ENCODE peak calls at places on chromosomes 13 and 19, in seven cellular contexts. I is NCI-H1417; C is ACHN; M is stromal cell of bone marrow; L is ELR; N is CD4-positive, alpha-beta T cell; Q is ureter. P is an unnamed sample.

GRCh38 chr19:53518061-53518460 is 19.9 kb upstream of the ZNF331 start:
- DNase-seq in C (no peak), L (no peak), Q (no peak), N (no peak), M (no peak), I (no peak), P (no peak)

GRCh38 chr19:9565900-9566705 is 18.2 kb downstream of the ZNF121 start:
- DNase-seq in L (peak), C (peak), M (no peak), Q (no peak), I (no peak), N (no peak), P (peak)

GRCh38 chr13:38888309-38888708 is 102.3 kb downstream of the STOML3 start:
- DNase-seq in C (peak), Q (no peak), M (peak), L (peak), N (no peak), I (no peak), P (no peak)

GRCh38 chr13:46389985-46390384 is 2.9 kb upstream of the RUBCNL start:
- DNase-seq in N (no peak), M (no peak), C (no peak), L (no peak), Q (no peak), I (no peak), P (no peak)

GRCh38 chr19:15321739-15322138 is 10.6 kb downstream of the BRD4 start:
- DNase-seq in L (no peak), C (no peak), N (no peak), M (no peak), Q (no peak), I (no peak), P (no peak)

GRCh38 chr19:21789761-21790160 is 22.4 kb upstream of the ZNF100 start:
- DNase-seq in L (no peak), I (no peak), M (no peak), N (no peak), Q (no peak), C (no peak), P (no peak)

GRCh38 chr19:31257426-31258130 is 91.7 kb downstream of the TSHZ3 start:
- DNase-seq in I (no peak), L (no peak), C (no peak), N (no peak), Q (peak), M (no peak), P (no peak)

GRCh38 chr19:42601811-42602443 is 7.2 kb upstream of the CEACAM8 start:
- DNase-seq in Q (no peak), N (no peak), I (no peak), L (peak), C (peak), M (peak), P (no peak)

GRCh38 chr13:25300861-25301346 is 521 bp upstream of the NUP58 start:
- DNase-seq in Q (peak), M (no peak), L (no peak), I (no peak), C (no peak), N (no peak), P (no peak)

GRCh38 chr19:46813570-46814358 is 25.4 kb upstream of the SLC1A5 start:
- DNase-seq in M (no peak), N (no peak), C (no peak), L (no peak), Q (peak), I (peak), P (peak)

GRCh38 chr19:31518216-31518615 is 169.0 kb upstream of the TSHZ3 start:
- DNase-seq in C (no peak), M (no peak), L (no peak), Q (no peak), N (no peak), I (no peak), P (no peak)

GRCh38 chr13:46896346-46897138 is at the start of gene HTR2A:
- DNase-seq in I (no peak), C (peak), L (peak), M (no peak), N (no peak), Q (no peak), P (peak)

GRCh38 chr13:53191091-53191490 is 162.5 kb downstream of the OLFM4 start:
- DNase-seq in I (no peak), M (peak), N (no peak), L (peak), Q (no peak), C (peak), P (no peak)

GRCh38 chr13:74868044-74868443 is 613.9 kb downstream of the TBC1D4 start:
- DNase-seq in I (no peak), Q (no peak), L (peak), M (no peak), N (no peak), C (no peak), P (no peak)

GRCh38 chr13:68897331-68897730 is 1210.3 kb upstream of the ATXN8OS start:
- DNase-seq in I (no peak), C (no peak), M (no peak), L (no peak), N (no peak), Q (no peak), P (no peak)

GRCh38 chr19:19261350-19262189 is 11.5 kb downstream of the TM6SF2 start:
- DNase-seq in L (no peak), I (peak), M (no peak), Q (no peak), N (no peak), C (no peak), P (no peak)

GRCh38 chr13:76991432-76991795 is 467 bp upstream of the CLN5 start:
- DNase-seq in C (no peak), M (no peak), Q (peak), N (peak), L (peak), I (no peak), P (no peak)